ENCODE peak calls at places on chromosomes 2 and 18, in four cellular contexts. One of them, this sample, is unnamed.

GRCh38 chr2:168147858-168148794 is 99.3 kb downstream of the STK39 start:
- DNase-seq in WTC11: no peak
- DNase-seq in HepG2: no peak
- DNase-seq in K562: no peak
- DNase-seq in this sample: no peak

GRCh38 chr2:175571078-175571653 is 389.7 kb upstream of the ATP5MC3 start:
- DNase-seq in WTC11: no peak
- DNase-seq in HepG2: no peak
- DNase-seq in K562: no peak
- DNase-seq in this sample: no peak

GRCh38 chr2:182716665-182716990 is 571 bp downstream of the DNAJC10 start:
- DNase-seq in WTC11: peak; percentile 19
- DNase-seq in HepG2: peak; percentile 11
- DNase-seq in K562: peak; percentile 48
- DNase-seq in this sample: no peak

GRCh38 chr2:28164280-28164801 is 228.3 kb upstream of the FOSL2 start:
- DNase-seq in K562: no peak
- DNase-seq in WTC11: no peak
- DNase-seq in HepG2: no peak
- DNase-seq in this sample: no peak

GRCh38 chr2:41928593-41928992 is 119.2 kb upstream of the PKDCC start:
- DNase-seq in WTC11: no peak
- DNase-seq in K562: no peak
- DNase-seq in HepG2: no peak
- DNase-seq in this sample: peak; percentile 72

GRCh38 chr2:230244211-230244610 is 18.7 kb downstream of the SP140 start:
- DNase-seq in WTC11: no peak
- DNase-seq in K562: no peak
- DNase-seq in HepG2: no peak
- DNase-seq in this sample: no peak

GRCh38 chr18:34222025-34222395 is 2.7 kb downstream of the NOL4 start:
- DNase-seq in K562: no peak
- DNase-seq in WTC11: peak; percentile 45
- DNase-seq in HepG2: no peak
- DNase-seq in this sample: no peak

GRCh38 chr2:213232649-213233437 is 51.4 kb upstream of the SPAG16 start:
- DNase-seq in WTC11: peak; percentile 12
- DNase-seq in K562: no peak
- DNase-seq in HepG2: no peak
- DNase-seq in this sample: no peak

GRCh38 chr2:66437601-66438497 is 2.9 kb downstream of the MEIS1 start:
- DNase-seq in K562: no peak
- DNase-seq in HepG2: no peak
- DNase-seq in WTC11: no peak
- DNase-seq in this sample: no peak

GRCh38 chr2:233461481-233461891 is 105.1 kb downstream of the USP40 start:
- DNase-seq in HepG2: no peak
- DNase-seq in WTC11: no peak
- DNase-seq in K562: no peak
- DNase-seq in this sample: no peak

GRCh38 chr2:207883002-207883780 is 113.5 kb upstream of the FZD5 start:
- DNase-seq in WTC11: no peak
- DNase-seq in K562: no peak
- DNase-seq in HepG2: no peak
- DNase-seq in this sample: no peak

GRCh38 chr2:184041077-184041476 is 557.3 kb upstream of the ZNF804A start:
- DNase-seq in WTC11: no peak
- DNase-seq in HepG2: no peak
- DNase-seq in K562: no peak
- DNase-seq in this sample: no peak

GRCh38 chr18:76458522-76459311 is 36.3 kb downstream of the ZNF516 start:
- DNase-seq in K562: no peak
- DNase-seq in WTC11: no peak
- DNase-seq in HepG2: no peak
- DNase-seq in this sample: no peak

GRCh38 chr2:26605195-26605968 is 35.8 kb downstream of the CIB4 start:
- DNase-seq in WTC11: peak; percentile 67
- DNase-seq in HepG2: peak; percentile 60
- DNase-seq in K562: peak; percentile 69
- DNase-seq in this sample: peak; percentile 78

DNA sequence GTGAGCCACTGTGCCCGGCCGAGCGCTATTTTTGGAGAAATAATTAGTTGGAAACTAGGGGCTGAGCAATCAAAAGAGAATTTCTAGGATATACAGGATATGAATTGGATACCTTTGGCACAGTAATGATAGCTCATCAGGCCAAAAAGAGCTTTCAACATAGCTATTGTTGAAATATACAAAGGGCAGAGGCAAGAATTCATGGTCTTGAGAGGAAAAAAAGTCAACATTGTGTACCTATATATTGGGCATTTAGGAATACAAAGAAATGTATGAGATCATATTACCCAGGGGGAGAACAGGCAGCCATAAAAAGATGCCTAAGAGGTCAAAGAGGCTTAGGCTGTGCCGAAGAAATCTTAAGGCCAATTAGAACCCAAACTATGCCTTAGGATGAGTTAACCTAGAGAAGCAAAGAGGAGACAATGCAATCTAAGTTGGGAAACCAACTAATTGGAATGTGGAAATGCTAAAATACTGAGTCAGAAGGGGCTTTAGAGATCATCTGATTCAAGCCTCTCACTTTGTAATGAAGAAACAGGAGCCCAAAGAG is 99.0 kb downstream of the RBBP8 start:
- DNase-seq in K562: no peak
- DNase-seq in HepG2: no peak
- DNase-seq in WTC11: no peak
- DNase-seq in this sample: no peak
- TF ChIP-seq NR3C1 in K562: no peak
- TF ChIP-seq NR3C1 in HepG2: no peak
- TF ChIP-seq NR3C1 in WTC11: no peak
- TF ChIP-seq NR3C1 in this sample: no peak

GRCh38 chr2:10478916-10479315 is 30.8 kb upstream of the ODC1 start:
- DNase-seq in HepG2: no peak
- DNase-seq in WTC11: no peak
- DNase-seq in K562: no peak
- DNase-seq in this sample: no peak
- TF ChIP-seq ESRRA in HepG2: no peak
- TF ChIP-seq ESRRA in WTC11: no peak
- TF ChIP-seq ESRRA in K562: no peak
- TF ChIP-seq ESRRA in this sample: no peak

GRCh38 chr18:12048827-12049175 is 44.8 kb upstream of the ANKRD62 start:
- DNase-seq in K562: no peak
- DNase-seq in HepG2: no peak
- DNase-seq in WTC11: no peak
- DNase-seq in this sample: no peak
- TF ChIP-seq NR3C1 in K562: no peak
- TF ChIP-seq NR3C1 in HepG2: no peak
- TF ChIP-seq NR3C1 in WTC11: no peak
- TF ChIP-seq NR3C1 in this sample: no peak

DNA sequence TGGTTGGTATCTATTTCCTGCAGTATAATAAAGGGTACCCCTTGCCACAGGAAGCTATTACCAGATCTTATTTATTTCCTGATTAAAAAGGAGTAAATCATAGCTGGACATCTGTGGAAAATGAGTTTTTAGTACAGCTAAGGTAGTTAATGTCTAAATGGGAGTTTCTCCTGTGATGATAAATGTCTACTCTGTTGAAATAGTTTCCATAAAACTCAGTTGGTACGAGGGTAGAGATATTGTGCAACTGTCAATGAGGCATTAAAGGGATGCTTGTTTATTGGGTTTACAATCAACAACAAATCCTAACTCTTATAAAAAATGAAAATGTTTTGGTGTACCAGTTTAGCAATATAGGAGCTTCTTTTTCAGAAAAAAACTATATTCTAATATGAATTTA is 58.8 kb downstream of the FASTKD2 start:
- DNase-seq in HepG2: no peak
- DNase-seq in WTC11: no peak
- DNase-seq in K562: no peak
- DNase-seq in this sample: no peak
- TF ChIP-seq ESRRA in HepG2: no peak
- TF ChIP-seq ESRRA in WTC11: no peak
- TF ChIP-seq ESRRA in K562: no peak
- TF ChIP-seq ESRRA in this sample: no peak

DNA sequence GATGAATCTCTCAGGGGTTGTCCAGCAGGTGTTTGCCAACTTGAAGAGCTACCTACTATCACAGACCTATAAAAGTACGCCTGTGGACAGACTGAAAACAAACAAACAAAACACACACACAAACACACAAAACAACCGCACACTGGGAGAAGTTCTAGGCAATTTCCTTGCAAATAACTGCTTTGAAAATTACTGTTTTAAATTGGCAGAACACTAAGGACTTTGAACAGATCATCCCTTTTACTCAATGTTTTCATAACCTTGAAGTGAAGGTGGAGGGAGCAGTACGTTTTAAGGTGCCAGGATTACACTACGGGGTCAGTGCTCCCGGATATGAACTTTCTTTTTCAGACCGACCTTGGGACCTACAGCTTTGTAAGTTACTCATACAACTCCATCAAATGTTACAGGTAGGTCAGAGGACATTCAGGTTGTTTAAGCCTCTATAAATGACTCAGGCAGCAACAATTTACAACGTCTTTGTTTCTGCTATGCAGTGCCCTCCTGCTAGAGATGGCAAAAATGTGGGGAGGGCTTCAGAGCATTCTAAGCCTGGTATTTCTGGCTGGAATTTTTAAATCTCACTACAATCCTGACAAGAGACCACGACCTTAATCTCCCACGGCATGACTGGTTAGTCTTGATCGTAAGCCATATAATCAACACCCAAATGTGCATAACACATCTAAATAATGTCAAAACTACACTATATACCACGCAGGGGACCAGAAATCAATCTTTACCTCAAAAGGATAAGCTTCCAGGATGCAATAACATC is 1.4 kb upstream of the SLC20A1 start:
- DNase-seq in K562: no peak
- DNase-seq in WTC11: no peak
- DNase-seq in HepG2: peak; percentile 92
- DNase-seq in this sample: no peak
- TF ChIP-seq NR3C1 in K562: no peak
- TF ChIP-seq NR3C1 in WTC11: no peak
- TF ChIP-seq NR3C1 in HepG2: no peak
- TF ChIP-seq NR3C1 in this sample: no peak

GRCh38 chr2:53896864-53897263 is 37.1 kb upstream of the GPR75 start:
- DNase-seq in WTC11: no peak
- DNase-seq in HepG2: peak; percentile 10
- DNase-seq in K562: no peak
- DNase-seq in this sample: peak; percentile 18
- TF ChIP-seq ESRRA in WTC11: no peak
- TF ChIP-seq ESRRA in HepG2: no peak
- TF ChIP-seq ESRRA in K562: no peak
- TF ChIP-seq ESRRA in this sample: no peak

GRCh38 chr2:238027591-238028415 is 33.0 kb upstream of the SCLY start:
- DNase-seq in K562: no peak
- DNase-seq in HepG2: no peak
- DNase-seq in WTC11: no peak
- DNase-seq in this sample: no peak
- TF ChIP-seq NR3C1 in K562: no peak
- TF ChIP-seq NR3C1 in HepG2: no peak
- TF ChIP-seq NR3C1 in WTC11: no peak
- TF ChIP-seq NR3C1 in this sample: no peak

GRCh38 chr2:44620189-44620990 is 258.6 kb downstream of the CAMKMT start:
- DNase-seq in WTC11: no peak
- DNase-seq in K562: no peak
- DNase-seq in HepG2: no peak
- DNase-seq in this sample: peak; percentile 49

GRCh38 chr2:44618378-44619023 is 256.8 kb downstream of the CAMKMT start:
- DNase-seq in WTC11: no peak
- DNase-seq in K562: no peak
- DNase-seq in HepG2: no peak
- DNase-seq in this sample: no peak

GRCh38 chr2:44628297-44628696 is 266.6 kb downstream of the CAMKMT start:
- DNase-seq in K562: no peak
- DNase-seq in HepG2: no peak
- DNase-seq in WTC11: no peak
- DNase-seq in this sample: no peak

GRCh38 chr2:44623622-44624351 is 262.0 kb downstream of the CAMKMT start:
- DNase-seq in K562: no peak
- DNase-seq in HepG2: no peak
- DNase-seq in WTC11: no peak
- DNase-seq in this sample: peak; percentile 6
- TF ChIP-seq ESRRA in K562: no peak
- TF ChIP-seq ESRRA in HepG2: no peak
- TF ChIP-seq ESRRA in WTC11: no peak
- TF ChIP-seq ESRRA in this sample: no peak

DNA sequence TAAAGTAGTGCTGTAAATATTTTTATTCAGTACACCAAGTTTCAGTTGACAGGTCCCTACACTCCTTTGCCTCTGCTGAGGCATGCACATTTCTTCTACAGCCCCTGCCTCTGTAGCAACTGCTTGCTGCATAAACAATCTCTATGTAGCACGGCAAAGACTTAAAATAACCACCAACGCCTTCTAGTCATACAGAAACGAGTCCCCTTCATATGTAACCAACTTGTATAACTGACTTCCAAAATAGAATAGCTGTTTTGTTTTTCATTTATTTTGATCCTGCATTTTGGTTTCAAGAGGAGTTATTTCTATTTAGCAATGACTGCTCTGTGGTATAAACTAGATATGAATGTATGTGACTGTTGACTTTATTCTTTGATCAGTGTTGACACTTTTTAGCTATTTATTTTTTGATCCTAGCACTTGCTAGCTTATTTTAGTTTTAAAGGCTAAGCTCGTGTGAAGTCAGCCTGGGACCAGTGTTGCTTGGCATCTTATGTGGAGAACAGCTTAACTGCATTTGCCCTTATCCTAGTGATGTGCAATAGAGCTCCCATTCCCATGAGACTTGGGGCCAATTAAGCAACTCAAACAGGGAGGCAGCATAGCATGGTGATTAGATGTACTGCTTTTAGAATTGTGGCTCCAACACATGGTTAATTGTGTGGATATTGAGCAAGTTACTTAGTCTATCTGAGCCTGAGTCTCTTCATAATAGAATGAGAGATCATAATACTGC is 79.6 kb downstream of the HRH4 start:
- DNase-seq in HepG2: no peak
- DNase-seq in K562: no peak
- DNase-seq in WTC11: no peak
- DNase-seq in this sample: no peak
- TF ChIP-seq NR3C1 in HepG2: no peak
- TF ChIP-seq NR3C1 in K562: no peak
- TF ChIP-seq NR3C1 in WTC11: no peak
- TF ChIP-seq NR3C1 in this sample: no peak